ENCODE peak calls at places on chromosomes 5 and 9, in ten cellular contexts. One of them, this sample, is unnamed.

GRCh38 chr9:125747765-125748510 is 765 bp downstream of the PBX3 start:
- DNase-seq in Peyer's patch: peak
- DNase-seq in tibial artery: peak
- DNase-seq in pancreas: peak
- DNase-seq in astrocyte of the cerebellum: no peak
- DNase-seq in choroid plexus epithelial cell: peak
- DNase-seq in CD8-positive, alpha-beta T cell: peak
- DNase-seq in mammary epithelial cell: no peak
- DNase-seq in BJ: no peak
- DNase-seq in transverse colon: peak
- DNase-seq in this sample: no peak

GRCh38 chr5:125375143-125375542 is 628.7 kb upstream of the ZNF608 start:
- DNase-seq in CD8-positive, alpha-beta T cell: no peak
- DNase-seq in mammary epithelial cell: no peak
- DNase-seq in astrocyte of the cerebellum: no peak
- DNase-seq in choroid plexus epithelial cell: no peak
- DNase-seq in transverse colon: no peak
- DNase-seq in pancreas: no peak
- DNase-seq in BJ: no peak
- DNase-seq in tibial artery: no peak
- DNase-seq in Peyer's patch: no peak
- DNase-seq in this sample: no peak

GRCh38 chr5:5156461-5157082 is 16.4 kb downstream of the ADAMTS16 start:
- DNase-seq in BJ: no peak
- DNase-seq in transverse colon: no peak
- DNase-seq in astrocyte of the cerebellum: no peak
- DNase-seq in mammary epithelial cell: no peak
- DNase-seq in CD8-positive, alpha-beta T cell: no peak
- DNase-seq in pancreas: no peak
- DNase-seq in tibial artery: no peak
- DNase-seq in Peyer's patch: no peak
- DNase-seq in choroid plexus epithelial cell: no peak
- DNase-seq in this sample: no peak

GRCh38 chr9:89891221-89892052 is 286.6 kb downstream of the GADD45G start:
- DNase-seq in astrocyte of the cerebellum: peak
- DNase-seq in mammary epithelial cell: no peak
- DNase-seq in BJ: no peak
- DNase-seq in tibial artery: peak
- DNase-seq in pancreas: no peak
- DNase-seq in transverse colon: peak
- DNase-seq in choroid plexus epithelial cell: no peak
- DNase-seq in CD8-positive, alpha-beta T cell: no peak
- DNase-seq in Peyer's patch: peak
- DNase-seq in this sample: no peak

GRCh38 chr5:16508730-16509531 is 43.3 kb upstream of the ZNF622 start:
- DNase-seq in CD8-positive, alpha-beta T cell: no peak
- DNase-seq in Peyer's patch: no peak
- DNase-seq in BJ: no peak
- DNase-seq in transverse colon: peak
- DNase-seq in choroid plexus epithelial cell: no peak
- DNase-seq in tibial artery: peak
- DNase-seq in astrocyte of the cerebellum: no peak
- DNase-seq in pancreas: peak
- DNase-seq in mammary epithelial cell: peak
- DNase-seq in this sample: no peak

GRCh38 chr9:110655723-110656641 is 12.6 kb upstream of the MUSK start:
- DNase-seq in transverse colon: peak
- DNase-seq in pancreas: no peak
- DNase-seq in Peyer's patch: no peak
- DNase-seq in mammary epithelial cell: no peak
- DNase-seq in tibial artery: peak
- DNase-seq in choroid plexus epithelial cell: peak
- DNase-seq in CD8-positive, alpha-beta T cell: no peak
- DNase-seq in astrocyte of the cerebellum: no peak
- DNase-seq in BJ: peak
- DNase-seq in this sample: no peak

GRCh38 chr5:57412010-57412409 is 70.6 kb downstream of the ACTBL2 start:
- DNase-seq in Peyer's patch: no peak
- DNase-seq in transverse colon: no peak
- DNase-seq in choroid plexus epithelial cell: peak
- DNase-seq in tibial artery: no peak
- DNase-seq in CD8-positive, alpha-beta T cell: no peak
- DNase-seq in BJ: no peak
- DNase-seq in mammary epithelial cell: peak
- DNase-seq in pancreas: no peak
- DNase-seq in astrocyte of the cerebellum: no peak
- DNase-seq in this sample: no peak

GRCh38 chr9:121771851-121772599 is 120.6 kb downstream of the DAB2IP start:
- DNase-seq in transverse colon: no peak
- DNase-seq in Peyer's patch: no peak
- DNase-seq in CD8-positive, alpha-beta T cell: no peak
- DNase-seq in mammary epithelial cell: no peak
- DNase-seq in tibial artery: no peak
- DNase-seq in BJ: no peak
- DNase-seq in pancreas: peak
- DNase-seq in astrocyte of the cerebellum: no peak
- DNase-seq in choroid plexus epithelial cell: no peak
- DNase-seq in this sample: no peak

DNA sequence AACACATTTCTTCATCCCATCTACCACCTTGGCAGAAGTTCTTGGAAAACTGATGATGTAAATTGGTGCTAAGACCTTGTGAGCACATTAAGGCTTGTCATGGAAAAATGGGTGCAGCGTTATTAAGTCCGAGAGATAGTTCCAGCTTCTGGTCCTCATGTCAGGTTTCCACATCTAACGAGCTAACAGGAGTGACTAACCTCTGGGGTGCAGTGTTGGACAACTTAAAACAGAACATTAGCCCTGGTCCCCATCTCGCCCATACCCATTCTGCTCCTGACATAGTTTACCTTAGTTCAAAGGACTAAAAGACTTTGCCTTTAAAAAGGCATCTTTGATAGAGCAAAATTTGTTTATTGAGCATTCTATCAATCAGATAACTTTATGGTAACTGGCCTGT is 128.0 kb downstream of the SLC1A3 start:
- DNase-seq in choroid plexus epithelial cell: peak
- DNase-seq in pancreas: no peak
- DNase-seq in transverse colon: no peak
- DNase-seq in BJ: no peak
- DNase-seq in Peyer's patch: no peak
- DNase-seq in mammary epithelial cell: peak
- DNase-seq in tibial artery: no peak
- DNase-seq in astrocyte of the cerebellum: no peak
- DNase-seq in CD8-positive, alpha-beta T cell: no peak
- DNase-seq in this sample: no peak
- TF ChIP-seq CTCF in choroid plexus epithelial cell: peak
- TF ChIP-seq CTCF in pancreas: no peak
- TF ChIP-seq CTCF in transverse colon: no peak
- TF ChIP-seq CTCF in BJ: peak
- TF ChIP-seq CTCF in Peyer's patch: no peak
- TF ChIP-seq CTCF in mammary epithelial cell: peak
- TF ChIP-seq CTCF in tibial artery: no peak
- TF ChIP-seq CTCF in astrocyte of the cerebellum: peak
- TF ChIP-seq CTCF in CD8-positive, alpha-beta T cell: no peak
- TF ChIP-seq CTCF in this sample: peak

GRCh38 chr5:151700816-151701215 is 14.1 kb upstream of the SPARC start:
- DNase-seq in CD8-positive, alpha-beta T cell: no peak
- DNase-seq in pancreas: no peak
- DNase-seq in astrocyte of the cerebellum: no peak
- DNase-seq in BJ: no peak
- DNase-seq in tibial artery: no peak
- DNase-seq in choroid plexus epithelial cell: no peak
- DNase-seq in transverse colon: no peak
- DNase-seq in Peyer's patch: no peak
- DNase-seq in mammary epithelial cell: no peak
- DNase-seq in this sample: no peak

GRCh38 chr5:151697452-151697851 is 10.7 kb upstream of the SPARC start:
- DNase-seq in pancreas: no peak
- DNase-seq in CD8-positive, alpha-beta T cell: no peak
- DNase-seq in transverse colon: no peak
- DNase-seq in Peyer's patch: no peak
- DNase-seq in mammary epithelial cell: no peak
- DNase-seq in astrocyte of the cerebellum: no peak
- DNase-seq in tibial artery: no peak
- DNase-seq in BJ: no peak
- DNase-seq in choroid plexus epithelial cell: no peak
- DNase-seq in this sample: no peak

GRCh38 chr5:151696470-151697061 is 9.9 kb upstream of the SPARC start:
- DNase-seq in astrocyte of the cerebellum: peak
- DNase-seq in Peyer's patch: no peak
- DNase-seq in pancreas: no peak
- DNase-seq in choroid plexus epithelial cell: peak
- DNase-seq in tibial artery: peak
- DNase-seq in mammary epithelial cell: peak
- DNase-seq in BJ: peak
- DNase-seq in CD8-positive, alpha-beta T cell: no peak
- DNase-seq in transverse colon: no peak
- DNase-seq in this sample: peak

GRCh38 chr5:151695464-151695863 is 8.7 kb upstream of the SPARC start:
- DNase-seq in astrocyte of the cerebellum: no peak
- DNase-seq in BJ: no peak
- DNase-seq in CD8-positive, alpha-beta T cell: no peak
- DNase-seq in Peyer's patch: no peak
- DNase-seq in transverse colon: no peak
- DNase-seq in pancreas: no peak
- DNase-seq in mammary epithelial cell: no peak
- DNase-seq in choroid plexus epithelial cell: peak
- DNase-seq in tibial artery: no peak
- DNase-seq in this sample: no peak

DNA sequence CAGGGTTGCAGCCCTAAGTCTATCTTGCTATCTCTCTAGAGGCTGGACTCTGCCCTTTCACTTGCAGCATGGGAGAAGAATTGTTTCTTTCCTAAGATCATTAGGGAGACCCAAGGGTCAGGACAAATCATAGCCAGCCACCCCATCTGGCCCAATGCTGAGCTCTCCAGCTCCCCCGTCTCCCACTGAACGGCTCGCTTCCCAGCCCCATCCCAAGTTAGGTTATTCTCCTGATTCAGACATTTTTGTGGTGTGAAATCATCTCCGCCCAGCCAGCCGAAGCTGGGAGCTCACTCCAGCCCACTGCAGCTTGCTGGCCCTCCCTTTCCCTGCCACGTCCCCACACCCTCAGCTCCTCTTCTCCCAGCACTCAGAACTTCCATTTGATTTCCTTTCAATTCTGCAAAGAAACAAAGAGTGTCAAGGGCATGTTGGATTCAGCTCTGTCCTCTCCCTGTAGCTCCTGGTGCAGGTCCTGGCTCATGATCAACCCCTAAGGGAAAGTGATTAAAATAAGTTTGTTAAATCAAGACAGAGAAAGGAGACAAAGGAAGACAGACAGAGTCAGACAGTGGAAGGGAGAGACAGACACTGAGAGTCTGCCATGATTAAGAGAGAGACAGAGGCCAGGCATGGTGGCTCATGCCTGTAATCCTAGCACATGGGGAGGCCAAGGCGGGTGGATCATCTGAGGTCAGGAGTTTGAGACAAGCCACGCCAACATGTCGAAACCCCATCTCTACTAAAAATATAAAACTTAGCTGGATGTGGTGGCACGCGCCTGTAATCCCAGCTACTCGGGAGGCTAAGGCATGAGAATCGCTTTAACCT is 12.6 kb upstream of the SPARC start:
- DNase-seq in BJ: peak
- DNase-seq in pancreas: no peak
- DNase-seq in astrocyte of the cerebellum: peak
- DNase-seq in mammary epithelial cell: peak
- DNase-seq in choroid plexus epithelial cell: peak
- DNase-seq in CD8-positive, alpha-beta T cell: no peak
- DNase-seq in transverse colon: peak
- DNase-seq in Peyer's patch: peak
- DNase-seq in tibial artery: peak
- DNase-seq in this sample: peak
- H3K4me3 ChIP-seq in BJ: no peak
- H3K4me3 ChIP-seq in pancreas: no peak
- H3K4me3 ChIP-seq in astrocyte of the cerebellum: no peak
- H3K4me3 ChIP-seq in mammary epithelial cell: no peak
- H3K4me3 ChIP-seq in choroid plexus epithelial cell: no peak
- H3K4me3 ChIP-seq in CD8-positive, alpha-beta T cell: no peak
- H3K4me3 ChIP-seq in transverse colon: no peak
- H3K4me3 ChIP-seq in Peyer's patch: no peak
- H3K4me3 ChIP-seq in tibial artery: peak
- H3K4me3 ChIP-seq in this sample: no peak

GRCh38 chr9:130938652-130939404 is at the start of gene FIBCD1:
- DNase-seq in BJ: no peak
- DNase-seq in mammary epithelial cell: peak
- DNase-seq in choroid plexus epithelial cell: peak
- DNase-seq in pancreas: peak
- DNase-seq in Peyer's patch: peak
- DNase-seq in transverse colon: peak
- DNase-seq in tibial artery: no peak
- DNase-seq in astrocyte of the cerebellum: no peak
- DNase-seq in CD8-positive, alpha-beta T cell: no peak
- DNase-seq in this sample: no peak
- TF ChIP-seq CTCF in BJ: peak
- TF ChIP-seq CTCF in mammary epithelial cell: no peak
- TF ChIP-seq CTCF in choroid plexus epithelial cell: no peak
- TF ChIP-seq CTCF in pancreas: no peak
- TF ChIP-seq CTCF in Peyer's patch: no peak
- TF ChIP-seq CTCF in transverse colon: peak
- TF ChIP-seq CTCF in tibial artery: peak
- TF ChIP-seq CTCF in astrocyte of the cerebellum: peak
- TF ChIP-seq CTCF in CD8-positive, alpha-beta T cell: no peak
- TF ChIP-seq CTCF in this sample: peak

GRCh38 chr5:135362102-135362501 is 36.9 kb downstream of the MACROH2A1 start:
- DNase-seq in tibial artery: no peak
- DNase-seq in Peyer's patch: no peak
- DNase-seq in BJ: no peak
- DNase-seq in choroid plexus epithelial cell: no peak
- DNase-seq in pancreas: no peak
- DNase-seq in astrocyte of the cerebellum: no peak
- DNase-seq in CD8-positive, alpha-beta T cell: no peak
- DNase-seq in transverse colon: no peak
- DNase-seq in mammary epithelial cell: no peak
- DNase-seq in this sample: no peak

GRCh38 chr5:135367070-135367469 is 32.0 kb downstream of the MACROH2A1 start:
- DNase-seq in BJ: no peak
- DNase-seq in transverse colon: no peak
- DNase-seq in pancreas: no peak
- DNase-seq in CD8-positive, alpha-beta T cell: no peak
- DNase-seq in mammary epithelial cell: no peak
- DNase-seq in astrocyte of the cerebellum: peak
- DNase-seq in tibial artery: no peak
- DNase-seq in choroid plexus epithelial cell: no peak
- DNase-seq in Peyer's patch: no peak
- DNase-seq in this sample: no peak

GRCh38 chr5:135364416-135365262 is 34.4 kb downstream of the MACROH2A1 start:
- DNase-seq in tibial artery: no peak
- DNase-seq in mammary epithelial cell: no peak
- DNase-seq in pancreas: no peak
- DNase-seq in Peyer's patch: no peak
- DNase-seq in CD8-positive, alpha-beta T cell: no peak
- DNase-seq in transverse colon: no peak
- DNase-seq in BJ: no peak
- DNase-seq in choroid plexus epithelial cell: no peak
- DNase-seq in astrocyte of the cerebellum: no peak
- DNase-seq in this sample: no peak

GRCh38 chr5:135367554-135367953 is 31.5 kb downstream of the MACROH2A1 start:
- DNase-seq in CD8-positive, alpha-beta T cell: no peak
- DNase-seq in Peyer's patch: no peak
- DNase-seq in astrocyte of the cerebellum: no peak
- DNase-seq in pancreas: no peak
- DNase-seq in mammary epithelial cell: no peak
- DNase-seq in tibial artery: no peak
- DNase-seq in transverse colon: no peak
- DNase-seq in BJ: no peak
- DNase-seq in choroid plexus epithelial cell: no peak
- DNase-seq in this sample: no peak

DNA sequence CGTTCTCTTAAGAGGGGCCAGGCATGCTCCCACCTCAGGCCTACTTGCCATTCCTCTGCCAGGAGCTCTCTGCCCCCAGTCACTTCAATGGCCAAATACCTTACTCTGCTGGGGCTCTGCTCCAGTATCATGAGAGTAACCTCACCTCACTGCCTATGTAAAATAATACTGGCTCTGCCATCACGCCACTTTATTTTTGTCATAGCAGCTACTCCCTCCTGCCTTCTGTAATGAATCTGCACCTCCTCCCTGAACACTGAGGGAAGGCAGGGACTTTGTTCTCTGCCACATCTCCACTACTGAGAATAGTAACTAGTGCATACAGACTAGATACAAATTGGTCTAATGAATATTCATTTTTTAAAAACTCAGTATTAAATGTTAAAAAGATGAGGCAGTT is 33.8 kb downstream of the MACROH2A1 start:
- DNase-seq in choroid plexus epithelial cell: no peak
- DNase-seq in CD8-positive, alpha-beta T cell: no peak
- DNase-seq in pancreas: no peak
- DNase-seq in astrocyte of the cerebellum: no peak
- DNase-seq in tibial artery: no peak
- DNase-seq in mammary epithelial cell: no peak
- DNase-seq in Peyer's patch: no peak
- DNase-seq in transverse colon: no peak
- DNase-seq in BJ: no peak
- DNase-seq in this sample: no peak
- H3K4me3 ChIP-seq in choroid plexus epithelial cell: no peak
- H3K4me3 ChIP-seq in CD8-positive, alpha-beta T cell: no peak
- H3K4me3 ChIP-seq in pancreas: no peak
- H3K4me3 ChIP-seq in astrocyte of the cerebellum: no peak
- H3K4me3 ChIP-seq in tibial artery: no peak
- H3K4me3 ChIP-seq in mammary epithelial cell: no peak
- H3K4me3 ChIP-seq in Peyer's patch: no peak
- H3K4me3 ChIP-seq in transverse colon: no peak
- H3K4me3 ChIP-seq in BJ: no peak
- H3K4me3 ChIP-seq in this sample: no peak